ENCODE peak calls at places on chromosome 2, in nine cellular contexts. G, E, V, T, X, C, O, H and B are unnamed samples.

GRCh38 chr2:95025406-95026319 is at the start of gene MAL:
- DNase-seq in G (peak; percentile 60), E (peak; percentile 26), V (peak; percentile 57), T (peak; percentile 82), X (no peak), C (no peak), O (no peak), H (peak; percentile 31), B (peak; percentile 84)

GRCh38 chr2:83578405-83578804 is 880.7 kb downstream of the SUCLG1 start:
- DNase-seq in G (no peak), E (no peak), V (no peak), T (no peak), X (no peak), C (no peak), O (no peak), H (no peak), B (no peak)

GRCh38 chr2:240857039-240858008 is 11.3 kb upstream of the AGXT start:
- DNase-seq in G (no peak), E (no peak), V (no peak), T (peak; percentile 71), X (no peak), C (no peak), O (no peak), H (no peak), B (peak; percentile 71)

GRCh38 chr2:215071676-215072075 is 66.8 kb downstream of the ABCA12 start:
- DNase-seq in G (no peak), E (no peak), V (no peak), T (no peak), X (no peak), C (no peak), O (no peak), H (no peak), B (no peak)

GRCh38 chr2:205405752-205406151 is 276.5 kb upstream of the NRP2 start:
- DNase-seq in G (no peak), E (no peak), V (no peak), T (no peak), X (no peak), C (peak; percentile 84), O (no peak), H (no peak), B (no peak)

GRCh38 chr2:9392895-9393757 is 30.2 kb downstream of the ITGB1BP1 start:
- DNase-seq in G (peak; percentile 43), E (no peak), V (no peak), T (peak; percentile 78), X (peak; percentile 70), C (no peak), O (no peak), H (peak; percentile 38), B (peak; percentile 91)

GRCh38 chr2:62597323-62597722 is 91.3 kb upstream of the TMEM17 start:
- DNase-seq in G (no peak), E (no peak), V (no peak), T (no peak), X (no peak), C (peak; percentile 39), O (no peak), H (no peak), B (no peak)

GRCh38 chr2:38174646-38175096 is 98.7 kb upstream of the CYP1B1 start:
- DNase-seq in G (no peak), E (no peak), V (no peak), T (no peak), X (no peak), C (peak; percentile 98), O (peak; percentile 70), H (no peak), B (no peak)

GRCh38 chr2:208319403-208319802 is 53.3 kb downstream of the PIKFYVE start:
- DNase-seq in G (no peak), E (no peak), V (no peak), T (no peak), X (no peak), C (peak; percentile 13), O (no peak), H (no peak), B (no peak)

GRCh38 chr2:70086278-70086837 is 919 bp upstream of the PCBP1 start:
- DNase-seq in G (peak; percentile 60), E (peak; percentile 58), V (peak; percentile 91), T (peak; percentile 87), X (peak; percentile 90), C (peak; percentile 63), O (peak; percentile 81), H (peak; percentile 88), B (peak; percentile 65)

GRCh38 chr2:12090590-12090989 is 344.2 kb downstream of the LPIN1 start:
- DNase-seq in G (no peak), E (no peak), V (no peak), T (no peak), X (no peak), C (no peak), O (no peak), H (no peak), B (no peak)

GRCh38 chr2:173288561-173288960 is 66.1 kb upstream of the CDCA7 start:
- DNase-seq in G (no peak), E (no peak), V (no peak), T (no peak), X (no peak), C (no peak), O (no peak), H (no peak), B (no peak)

GRCh38 chr2:144357623-144358400 is 162.1 kb downstream of the ZEB2 start:
- DNase-seq in G (no peak), E (no peak), V (peak; percentile 63), T (no peak), X (no peak), C (peak; percentile 89), O (no peak), H (no peak), B (no peak)

GRCh38 chr2:134420256-134420655 is 166.4 kb downstream of the MGAT5 start:
- DNase-seq in G (no peak), E (no peak), V (no peak), T (peak; percentile 66), X (no peak), C (no peak), O (no peak), H (peak; percentile 44), B (peak; percentile 41)

GRCh38 chr2:204665244-204665643 is 120.0 kb downstream of the PARD3B start:
- DNase-seq in G (no peak), E (no peak), V (no peak), T (no peak), X (no peak), C (peak; percentile 60), O (no peak), H (peak; percentile 6), B (no peak)

DNA sequence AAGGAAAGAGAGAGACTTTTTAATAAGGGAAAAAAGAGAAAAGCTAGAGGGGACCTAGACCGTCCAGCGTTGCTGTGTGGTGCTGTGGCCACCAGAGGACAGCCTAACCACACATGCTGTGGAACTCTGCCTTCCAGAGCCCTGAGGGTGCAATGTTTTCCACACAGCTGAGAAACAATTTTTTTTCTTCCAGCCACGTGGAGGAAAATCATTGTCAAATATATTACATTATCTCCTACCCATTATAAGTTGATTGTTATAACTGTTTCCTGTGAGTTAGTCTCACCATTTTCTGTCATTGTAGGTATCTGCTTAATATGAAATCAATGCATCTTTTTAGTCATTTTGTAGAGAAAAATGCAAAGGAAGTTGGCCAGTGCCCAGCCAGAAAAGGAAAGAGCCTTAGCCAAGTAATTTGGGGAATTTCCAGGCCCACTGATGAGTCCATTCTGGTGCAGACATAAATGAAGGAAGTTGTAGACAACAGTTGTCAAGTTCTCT is 5.9 kb upstream of the MRPL19 start:
- DNase-seq in G (peak; percentile 68), E (peak; percentile 63), V (no peak), T (peak; percentile 83), X (peak; percentile 80), C (no peak), O (no peak), H (peak; percentile 69), B (no peak)
- TF ChIP-seq CTCF in G (peak; percentile 81), E (peak; percentile 98), V (peak; percentile 100), T (peak; percentile 98), X (peak; percentile 99), C (peak; percentile 100), O (peak; percentile 98), H (peak; percentile 92), B (peak; percentile 97)

GRCh38 chr2:203396667-203397066 is 68.5 kb downstream of the ABI2 start:
- DNase-seq in G (peak; percentile 66), E (no peak), V (no peak), T (peak; percentile 90), X (no peak), C (no peak), O (no peak), H (peak; percentile 39), B (no peak)
- TF ChIP-seq CTCF in G (peak; percentile 16), E (peak; percentile 50), V (peak; percentile 28), T (peak; percentile 78), X (no peak), C (peak; percentile 40), O (no peak), H (peak; percentile 44), B (peak; percentile 69)

GRCh38 chr2:159106105-159106504 is 137.7 kb downstream of the TANC1 start:
- DNase-seq in G (no peak), E (no peak), V (no peak), T (no peak), X (no peak), C (no peak), O (no peak), H (no peak), B (no peak)
- TF ChIP-seq CTCF in G (no peak), E (no peak), V (no peak), T (no peak), X (no peak), C (no peak), O (no peak), H (no peak), B (peak; percentile 41)

GRCh38 chr2:47339745-47340541 is 63.0 kb upstream of the MSH2 start:
- DNase-seq in G (no peak), E (no peak), V (no peak), T (no peak), X (no peak), C (no peak), O (no peak), H (no peak), B (no peak)

GRCh38 chr2:47346669-47347068 is 56.3 kb upstream of the MSH2 start:
- DNase-seq in G (no peak), E (no peak), V (no peak), T (no peak), X (no peak), C (no peak), O (no peak), H (no peak), B (no peak)

GRCh38 chr2:47346107-47346506 is 56.8 kb upstream of the MSH2 start:
- DNase-seq in G (no peak), E (no peak), V (no peak), T (peak; percentile 68), X (no peak), C (no peak), O (no peak), H (no peak), B (no peak)

GRCh38 chr2:47345584-47345913 is 57.4 kb upstream of the MSH2 start:
- DNase-seq in G (no peak), E (no peak), V (no peak), T (no peak), X (no peak), C (no peak), O (no peak), H (peak; percentile 21), B (no peak)

GRCh38 chr2:47344890-47345583 is 57.9 kb upstream of the MSH2 start:
- DNase-seq in G (peak; percentile 95), E (peak; percentile 87), V (no peak), T (peak; percentile 99), X (peak; percentile 59), C (peak; percentile 57), O (no peak), H (peak; percentile 97), B (no peak)
- TF ChIP-seq CTCF in G (no peak), E (peak; percentile 61), V (no peak), T (peak; percentile 63), X (no peak), C (peak; percentile 22), O (no peak), H (peak; percentile 39), B (peak; percentile 32)